ENCODE peak calls at places on chromosomes 2 and 18, in eight cellular contexts. F is PC-3, Q is K562, H is pancreas, W is psoas muscle, M is fibroblast of the aortic adventitia, L is fibroblast of pulmonary artery, U is GM12865. R is an unnamed sample.

GRCh38 chr2:30796723-30797122 is 10.5 kb downstream of the CAPN13 start:
- DNase-seq in F (no peak), Q (no peak), H (no peak), W (no peak), M (peak; percentile 8), L (no peak), U (no peak), R (no peak)

GRCh38 chr2:160464017-160464416 is 29.6 kb downstream of the RBMS1 start:
- DNase-seq in F (no peak), Q (no peak), H (no peak), W (no peak), M (no peak), L (no peak), U (no peak), R (no peak)

GRCh38 chr2:88429929-88430328 is 22.6 kb downstream of the FOXI3 start:
- DNase-seq in F (no peak), Q (no peak), H (no peak), W (no peak), M (no peak), L (no peak), U (no peak), R (no peak)

GRCh38 chr18:6732952-6733351 is 3.4 kb downstream of the ARHGAP28 start:
- DNase-seq in F (peak; percentile 34), Q (no peak), H (no peak), W (no peak), M (no peak), L (no peak), U (no peak), R (no peak)

GRCh38 chr2:231752056-231752455 is 29.0 kb downstream of the PDE6D start:
- DNase-seq in F (no peak), Q (no peak), H (no peak), W (no peak), M (no peak), L (no peak), U (no peak), R (no peak)

GRCh38 chr2:42999856-43000241 is 207.5 kb upstream of the HAAO start:
- DNase-seq in F (no peak), Q (no peak), H (no peak), W (no peak), M (no peak), L (no peak), U (no peak), R (no peak)

GRCh38 chr18:5444847-5445246 is 99.0 kb downstream of the EPB41L3 start:
- DNase-seq in F (no peak), Q (no peak), H (no peak), W (no peak), M (no peak), L (no peak), U (no peak), R (no peak)

GRCh38 chr2:231556981-231557380 is 26.7 kb upstream of the NMUR1 start:
- DNase-seq in F (no peak), Q (no peak), H (no peak), W (no peak), M (no peak), L (no peak), U (no peak), R (no peak)

GRCh38 chr2:172677363-172677762 is 58.3 kb upstream of the RAPGEF4 start:
- DNase-seq in F (no peak), Q (no peak), H (no peak), W (no peak), M (no peak), L (no peak), U (no peak), R (no peak)

GRCh38 chr2:128424806-128425205 is 106.1 kb upstream of the HS6ST1 start:
- DNase-seq in F (no peak), Q (no peak), H (no peak), W (peak; percentile 28), M (no peak), L (no peak), U (no peak), R (peak; percentile 45)

GRCh38 chr2:106140913-106141312 is 53.2 kb downstream of the UXS1 start:
- DNase-seq in F (no peak), Q (no peak), H (no peak), W (no peak), M (no peak), L (no peak), U (peak; percentile 43), R (no peak)

GRCh38 chr18:73945130-73945792 is 202.4 kb downstream of the FBXO15 start:
- DNase-seq in F (peak; percentile 53), Q (no peak), H (no peak), W (no peak), M (peak; percentile 22), L (no peak), U (no peak), R (no peak)

GRCh38 chr18:323253-323622 is 55.4 kb upstream of the THOC1 start:
- DNase-seq in F (peak; percentile 35), Q (no peak), H (no peak), W (no peak), M (peak; percentile 63), L (peak; percentile 41), U (no peak), R (no peak)

GRCh38 chr18:6323319-6323889 is 91.3 kb downstream of the L3MBTL4 start:
- DNase-seq in F (no peak), Q (no peak), H (no peak), W (no peak), M (no peak), L (no peak), U (no peak), R (no peak)

GRCh38 chr18:10289265-10289664 is 165.2 kb upstream of the APCDD1 start:
- DNase-seq in F (no peak), Q (no peak), H (no peak), W (no peak), M (no peak), L (no peak), U (no peak), R (no peak)

GRCh38 chr2:1236596-1236995 is 176.7 kb upstream of the TPO start:
- DNase-seq in F (no peak), Q (no peak), H (no peak), W (no peak), M (no peak), L (no peak), U (no peak), R (no peak)

GRCh38 chr2:132776271-132776670 is 106.3 kb upstream of the LYPD1 start:
- DNase-seq in F (no peak), Q (no peak), H (no peak), W (no peak), M (no peak), L (no peak), U (no peak), R (no peak)

DNA sequence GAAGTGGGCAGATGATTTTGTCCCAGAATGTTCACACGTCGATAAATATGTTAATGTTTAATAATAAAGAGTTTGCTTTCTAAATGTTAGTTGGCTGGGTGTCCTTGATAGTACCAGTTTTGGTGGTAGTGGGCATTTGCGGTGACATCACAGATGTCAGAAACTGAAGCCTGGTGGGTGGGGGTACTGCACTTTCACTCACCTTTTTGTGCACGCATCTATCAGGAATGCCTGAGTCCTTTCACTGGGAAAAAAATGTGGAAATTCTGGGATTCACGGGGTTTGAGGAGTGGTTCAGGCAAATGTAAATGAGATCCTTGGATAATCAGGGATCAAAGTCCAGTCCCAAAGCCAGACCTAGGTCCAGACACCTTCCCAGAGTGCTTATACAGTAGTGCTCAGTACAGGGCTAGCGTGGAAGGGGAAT is 3.2 kb downstream of the EPAS1 start:
- DNase-seq in F (no peak), Q (no peak), H (no peak), W (no peak), M (no peak), L (peak; percentile 41), U (no peak), R (no peak)
- TF ChIP-seq CTCF in F (no peak), Q (no peak), H (no peak), W (no peak), M (no peak), L (no peak), U (no peak), R (no peak)

GRCh38 chr2:112958428-112959108 is 19.2 kb upstream of the IL36G start:
- DNase-seq in F (peak; percentile 69), Q (peak; percentile 77), H (no peak), W (no peak), M (peak; percentile 78), L (peak; percentile 78), U (peak; percentile 68), R (no peak)

GRCh38 chr2:112962308-112963175 is 15.3 kb upstream of the IL36G start:
- DNase-seq in F (no peak), Q (no peak), H (no peak), W (no peak), M (no peak), L (no peak), U (peak; percentile 17), R (no peak)

GRCh38 chr2:112957511-112957910 is 20.3 kb upstream of the IL36G start:
- DNase-seq in F (peak; percentile 17), Q (no peak), H (no peak), W (no peak), M (peak; percentile 4), L (no peak), U (no peak), R (no peak)

GRCh38 chr2:112960230-112960825 is 17.5 kb upstream of the IL36G start:
- DNase-seq in F (peak; percentile 26), Q (no peak), H (no peak), W (no peak), M (no peak), L (no peak), U (no peak), R (no peak)

GRCh38 chr2:112959109-112959591 is 18.7 kb upstream of the IL36G start:
- DNase-seq in F (peak; percentile 39), Q (peak; percentile 55), H (no peak), W (no peak), M (peak; percentile 5), L (peak; percentile 16), U (no peak), R (no peak)
- TF ChIP-seq CTCF in F (peak; percentile 44), Q (peak; percentile 52), H (no peak), W (no peak), M (peak; percentile 10), L (no peak), U (no peak), R (peak; percentile 47)

GRCh38 chr2:134489732-134490384 is 228.9 kb downstream of the TMEM163 start:
- DNase-seq in F (no peak), Q (no peak), H (no peak), W (no peak), M (no peak), L (no peak), U (no peak), R (peak; percentile 22)
- TF ChIP-seq CTCF in F (no peak), Q (peak; percentile 3), H (no peak), W (no peak), M (no peak), L (no peak), U (no peak), R (no peak)

DNA sequence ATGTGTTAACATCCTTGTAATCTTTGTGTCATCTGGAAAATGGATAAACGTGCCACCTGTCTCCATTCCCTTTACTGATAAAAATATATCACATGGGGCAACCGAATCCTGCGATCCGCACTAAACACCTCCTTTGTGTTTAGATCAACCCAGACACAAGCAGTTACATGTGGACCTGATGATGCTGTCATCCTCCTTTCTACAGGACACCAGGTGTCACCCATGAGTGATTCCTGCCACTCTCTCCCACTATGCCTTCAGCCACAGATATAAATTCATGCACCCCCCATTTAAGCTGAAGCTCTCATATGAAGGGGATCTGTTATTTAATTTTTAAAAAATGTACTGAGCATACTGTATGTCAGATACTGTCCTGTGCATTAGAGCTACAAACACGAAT is 81.3 kb downstream of the VIT start:
- DNase-seq in F (no peak), Q (no peak), H (no peak), W (no peak), M (no peak), L (no peak), U (no peak), R (no peak)
- TF ChIP-seq CTCF in F (peak; percentile 28), Q (peak; percentile 11), H (no peak), W (no peak), M (no peak), L (no peak), U (no peak), R (no peak)

R was measured in type B pancreatic cell.